ENCODE peak calls at places on chromosomes 4 and X, in eight cellular contexts. One of them, this sample, is unnamed.

GRCh38 chr4:70632028-70632427 is 3.5 kb downstream of the ENAM start:
- DNase-seq in retina: no peak
- DNase-seq in left lung: no peak
- DNase-seq in cerebellar nuclear complex: no peak
- DNase-seq in GM18507: no peak
- DNase-seq in Calu3: no peak
- DNase-seq in activated CD8-positive, alpha-beta memory T cell treated with anti-CD3 and anti-CD28 coated beads for 1 hour: no peak
- DNase-seq in stimulated activated CD8-positive, alpha-beta memory T cell treated with anti-CD3 and anti-CD28 coated beads, Interleukin-2, amount 100 ng/mL, for 48 hours: no peak
- DNase-seq in this sample: no peak

GRCh38 chrX:110614596-110614995 is 181.0 kb downstream of the CHRDL1 start:
- DNase-seq in Calu3: no peak
- DNase-seq in activated CD8-positive, alpha-beta memory T cell treated with anti-CD3 and anti-CD28 coated beads for 1 hour: no peak
- DNase-seq in GM18507: no peak
- DNase-seq in left lung: no peak
- DNase-seq in retina: no peak
- DNase-seq in cerebellar nuclear complex: no peak
- DNase-seq in stimulated activated CD8-positive, alpha-beta memory T cell treated with anti-CD3 and anti-CD28 coated beads, Interleukin-2, amount 100 ng/mL, for 48 hours: no peak
- DNase-seq in this sample: no peak

GRCh38 chrX:17435476-17435875 is 60.5 kb downstream of the NHS start:
- DNase-seq in stimulated activated CD8-positive, alpha-beta memory T cell treated with anti-CD3 and anti-CD28 coated beads, Interleukin-2, amount 100 ng/mL, for 48 hours: no peak
- DNase-seq in Calu3: no peak
- DNase-seq in activated CD8-positive, alpha-beta memory T cell treated with anti-CD3 and anti-CD28 coated beads for 1 hour: no peak
- DNase-seq in retina: no peak
- DNase-seq in GM18507: no peak
- DNase-seq in cerebellar nuclear complex: no peak
- DNase-seq in left lung: no peak
- DNase-seq in this sample: no peak

GRCh38 chr4:188879598-188879997 is 740.4 kb downstream of the TRIML1 start:
- DNase-seq in Calu3: no peak
- DNase-seq in retina: no peak
- DNase-seq in left lung: no peak
- DNase-seq in activated CD8-positive, alpha-beta memory T cell treated with anti-CD3 and anti-CD28 coated beads for 1 hour: no peak
- DNase-seq in stimulated activated CD8-positive, alpha-beta memory T cell treated with anti-CD3 and anti-CD28 coated beads, Interleukin-2, amount 100 ng/mL, for 48 hours: no peak
- DNase-seq in GM18507: no peak
- DNase-seq in cerebellar nuclear complex: no peak
- DNase-seq in this sample: no peak

GRCh38 chr4:165965503-165965902 is 92.5 kb downstream of the TLL1 start:
- DNase-seq in activated CD8-positive, alpha-beta memory T cell treated with anti-CD3 and anti-CD28 coated beads for 1 hour: no peak
- DNase-seq in Calu3: no peak
- DNase-seq in stimulated activated CD8-positive, alpha-beta memory T cell treated with anti-CD3 and anti-CD28 coated beads, Interleukin-2, amount 100 ng/mL, for 48 hours: no peak
- DNase-seq in cerebellar nuclear complex: no peak
- DNase-seq in GM18507: no peak
- DNase-seq in left lung: no peak
- DNase-seq in retina: no peak
- DNase-seq in this sample: no peak

GRCh38 chr4:8468746-8469535 is 28.4 kb downstream of the TRMT44 start:
- DNase-seq in GM18507: peak
- DNase-seq in Calu3: peak
- DNase-seq in stimulated activated CD8-positive, alpha-beta memory T cell treated with anti-CD3 and anti-CD28 coated beads, Interleukin-2, amount 100 ng/mL, for 48 hours: peak
- DNase-seq in retina: peak
- DNase-seq in left lung: peak
- DNase-seq in cerebellar nuclear complex: no peak
- DNase-seq in activated CD8-positive, alpha-beta memory T cell treated with anti-CD3 and anti-CD28 coated beads for 1 hour: no peak
- DNase-seq in this sample: peak

GRCh38 chr4:141802324-141802723 is 165.9 kb downstream of the IL15 start:
- DNase-seq in retina: no peak
- DNase-seq in activated CD8-positive, alpha-beta memory T cell treated with anti-CD3 and anti-CD28 coated beads for 1 hour: no peak
- DNase-seq in stimulated activated CD8-positive, alpha-beta memory T cell treated with anti-CD3 and anti-CD28 coated beads, Interleukin-2, amount 100 ng/mL, for 48 hours: no peak
- DNase-seq in cerebellar nuclear complex: no peak
- DNase-seq in GM18507: no peak
- DNase-seq in left lung: no peak
- DNase-seq in Calu3: no peak
- DNase-seq in this sample: no peak

GRCh38 chr4:2837904-2838496 is 5.6 kb upstream of the ADD1 start:
- DNase-seq in Calu3: no peak
- DNase-seq in retina: no peak
- DNase-seq in cerebellar nuclear complex: no peak
- DNase-seq in stimulated activated CD8-positive, alpha-beta memory T cell treated with anti-CD3 and anti-CD28 coated beads, Interleukin-2, amount 100 ng/mL, for 48 hours: peak
- DNase-seq in GM18507: no peak
- DNase-seq in activated CD8-positive, alpha-beta memory T cell treated with anti-CD3 and anti-CD28 coated beads for 1 hour: peak
- DNase-seq in left lung: peak
- DNase-seq in this sample: no peak

GRCh38 chr4:52052475-52052780 is 1.3 kb downstream of the SPATA18 start:
- DNase-seq in cerebellar nuclear complex: no peak
- DNase-seq in activated CD8-positive, alpha-beta memory T cell treated with anti-CD3 and anti-CD28 coated beads for 1 hour: no peak
- DNase-seq in retina: no peak
- DNase-seq in Calu3: no peak
- DNase-seq in GM18507: no peak
- DNase-seq in stimulated activated CD8-positive, alpha-beta memory T cell treated with anti-CD3 and anti-CD28 coated beads, Interleukin-2, amount 100 ng/mL, for 48 hours: no peak
- DNase-seq in left lung: no peak
- DNase-seq in this sample: peak

GRCh38 chrX:134683351-134683750 is 25.1 kb upstream of the PLAC1 start:
- DNase-seq in left lung: no peak
- DNase-seq in retina: no peak
- DNase-seq in cerebellar nuclear complex: no peak
- DNase-seq in Calu3: no peak
- DNase-seq in stimulated activated CD8-positive, alpha-beta memory T cell treated with anti-CD3 and anti-CD28 coated beads, Interleukin-2, amount 100 ng/mL, for 48 hours: no peak
- DNase-seq in GM18507: no peak
- DNase-seq in activated CD8-positive, alpha-beta memory T cell treated with anti-CD3 and anti-CD28 coated beads for 1 hour: no peak
- DNase-seq in this sample: no peak

GRCh38 chr4:186606593-186606992 is 51.2 kb upstream of the MTNR1A start:
- DNase-seq in Calu3: no peak
- DNase-seq in retina: no peak
- DNase-seq in cerebellar nuclear complex: no peak
- DNase-seq in activated CD8-positive, alpha-beta memory T cell treated with anti-CD3 and anti-CD28 coated beads for 1 hour: no peak
- DNase-seq in stimulated activated CD8-positive, alpha-beta memory T cell treated with anti-CD3 and anti-CD28 coated beads, Interleukin-2, amount 100 ng/mL, for 48 hours: no peak
- DNase-seq in left lung: no peak
- DNase-seq in GM18507: no peak
- DNase-seq in this sample: no peak